ENCODE peak calls at places on chromosomes 16 and 17, in seven cellular contexts. L is H9, J is IMR-90, Q is neuronal stem cell, F is mesendoderm, M is H1, S is trophoblast cell. N is an unnamed sample.
A peak's percentile ranks its signal among the peaks of the same experiment; 100 is the strongest.

GRCh38 chr16:23895052-23895451 is 59.3 kb downstream of the PRKCB start:
- DNase-seq in F (no peak), Q (no peak), S (no peak), M (no peak), J (no peak), L (no peak), N (no peak)

GRCh38 chr17:33745047-33745783 is 452.1 kb upstream of the ASIC2 start:
- DNase-seq in S (no peak), J (no peak), M (no peak), F (no peak), Q (no peak), L (no peak), N (no peak)

GRCh38 chr16:83928341-83929055 is 24.5 kb upstream of the OSGIN1 start:
- DNase-seq in S (peak; percentile 43), L (no peak), Q (no peak), J (peak; percentile 85), F (peak; percentile 28), M (no peak), N (peak; percentile 74)

GRCh38 chr17:1398900-1399299 is 1.1 kb downstream of the YWHAE start:
- DNase-seq in L (no peak), S (peak; percentile 71), J (peak; percentile 40), Q (no peak), F (no peak), M (no peak), N (peak; percentile 65)

GRCh38 chr17:27433521-27433920 is 22.7 kb upstream of the KSR1 start:
- DNase-seq in M (no peak), S (no peak), Q (no peak), J (no peak), L (no peak), F (no peak), N (no peak)

GRCh38 chr16:88331989-88332920 is 50.5 kb upstream of the ZNF469 start:
- DNase-seq in J (peak; percentile 100), F (peak; percentile 8), S (peak; percentile 50), L (no peak), M (no peak), Q (no peak), N (peak; percentile 100)

GRCh38 chr16:79006762-79007161 is 593.8 kb downstream of the MAF start:
- DNase-seq in F (no peak), S (no peak), L (no peak), M (no peak), J (no peak), Q (no peak), N (no peak)

GRCh38 chr17:77319211-77320031 is 178.7 kb downstream of the SEC14L1 start:
- DNase-seq in M (no peak), J (peak; percentile 86), L (peak; percentile 78), S (peak; percentile 86), F (peak; percentile 81), Q (no peak), N (peak; percentile 98)

GRCh38 chr16:5412721-5413120 is 315.1 kb upstream of the EEF2KMT start:
- DNase-seq in F (peak; percentile 35), L (peak; percentile 66), M (no peak), S (no peak), Q (no peak), J (no peak), N (no peak)

GRCh38 chr16:24499193-24499814 is 40.1 kb upstream of the RBBP6 start:
- DNase-seq in S (peak; percentile 63), M (peak; percentile 44), Q (peak; percentile 57), J (peak; percentile 11), L (peak; percentile 83), F (peak; percentile 75), N (peak; percentile 11)

GRCh38 chr16:77680496-77680895 is 41.8 kb upstream of the NUDT7 start:
- DNase-seq in M (no peak), S (peak; percentile 52), J (no peak), F (no peak), Q (no peak), L (no peak), N (no peak)

GRCh38 chr17:5781236-5781927 is 197.1 kb upstream of the NLRP1 start:
- DNase-seq in M (no peak), L (no peak), J (no peak), F (no peak), Q (no peak), S (no peak), N (no peak)
- H3K27me3 ChIP-seq in M (no peaks in the 10 kb centered on the region), L (no peaks in the 10 kb centered on the region), J (no peaks in the 10 kb centered on the region), F (no peaks in the 10 kb centered on the region), Q (no peaks in the 10 kb centered on the region), S (no peaks in the 10 kb centered on the region), N (peaks cover 8% of the 10 kb centered on the region)

GRCh38 chr16:20285993-20286499 is 41.3 kb downstream of the GP2 start:
- DNase-seq in L (no peak), M (no peak), J (no peak), S (no peak), Q (peak; percentile 6), F (peak; percentile 48), N (no peak)

GRCh38 chr16:20280259-20280658 is 47.1 kb downstream of the GP2 start:
- DNase-seq in F (no peak), L (no peak), J (no peak), M (no peak), Q (no peak), S (no peak), N (no peak)
- H4K8ac ChIP-seq in F (no peak overlapping the region), L (no peak overlapping the region), J (no peak overlapping the region), M (no peak overlapping the region), Q (no peak overlapping the region), S (no peak overlapping the region), N (no peak overlapping the region)

GRCh38 chr16:11848842-11849241 is 2.5 kb downstream of the RSL1D1 start:
- DNase-seq in J (peak; percentile 77), F (no peak), S (peak; percentile 20), Q (no peak), M (no peak), L (no peak), N (no peak)

GRCh38 chr16:11843861-11844260 is 7.5 kb downstream of the RSL1D1 start:
- DNase-seq in F (no peak), J (no peak), M (no peak), S (no peak), L (no peak), Q (no peak), N (no peak)

GRCh38 chr16:11844499-11844898 is 6.8 kb downstream of the RSL1D1 start:
- DNase-seq in J (no peak), F (no peak), Q (no peak), L (no peak), S (no peak), M (no peak), N (no peak)

GRCh38 chr16:11841026-11841425 is 10.3 kb downstream of the RSL1D1 start:
- DNase-seq in L (no peak), M (no peak), F (no peak), S (no peak), Q (no peak), J (no peak), N (no peak)

GRCh38 chr16:11843206-11843605 is 8.1 kb downstream of the RSL1D1 start:
- DNase-seq in S (no peak), M (no peak), J (no peak), F (no peak), Q (no peak), L (no peak), N (no peak)
- H3K27me3 ChIP-seq in S (no peaks in the 10 kb centered on the region), M (no peaks in the 10 kb centered on the region), J (no peaks in the 10 kb centered on the region), F (no peaks in the 10 kb centered on the region), Q (no peaks in the 10 kb centered on the region), L (no peaks in the 10 kb centered on the region), N (no peaks in the 10 kb centered on the region)

DNA sequence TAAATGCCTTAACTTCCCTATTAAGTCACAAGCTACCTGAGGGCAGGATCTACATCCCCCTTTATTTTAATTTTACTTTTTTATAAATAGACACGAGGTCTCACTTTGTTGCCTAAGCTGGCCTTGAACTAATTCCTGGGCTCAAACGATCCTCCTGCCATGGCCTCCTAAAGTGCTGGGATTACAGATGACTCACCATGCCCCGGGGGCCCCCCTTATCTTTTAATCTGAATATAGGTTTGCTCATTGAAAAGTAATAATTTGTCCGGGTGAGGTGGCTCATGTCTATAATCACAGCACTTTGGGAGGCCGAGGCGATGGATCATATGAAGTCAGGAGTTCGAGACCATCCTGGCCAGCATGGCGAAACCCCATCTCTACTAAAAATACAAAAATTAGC is 14.2 kb downstream of the ETV4 start:
- DNase-seq in M (no peak), Q (no peak), F (no peak), S (peak; percentile 85), L (no peak), J (no peak), N (peak; percentile 16)
- H4K8ac ChIP-seq in M (no peak overlapping the region), Q (no peak overlapping the region), F (no peak overlapping the region), S (no peak overlapping the region), L (no peak overlapping the region), J (no peak overlapping the region), N (no peak overlapping the region)

GRCh38 chr16:983044-984030 is 1.8 kb downstream of the SOX8 start:
- DNase-seq in F (no peak), J (no peak), M (no peak), S (no peak), L (no peak), Q (no peak), N (no peak)
- H3K27me3 ChIP-seq in F (peaks cover 17% of the 10 kb centered on the region), J (peaks cover 87% of the 10 kb centered on the region), M (peaks cover 40% of the 10 kb centered on the region), S (peaks cover 42% of the 10 kb centered on the region), L (peaks cover 14% of the 10 kb centered on the region), Q (peaks cover 11% of the 10 kb centered on the region), N (peaks cover 77% of the 10 kb centered on the region)

GRCh38 chr17:57608369-57609124 is 136.6 kb downstream of the CCDC182 start:
- DNase-seq in J (no peak), S (no peak), F (no peak), L (peak; percentile 55), M (no peak), Q (no peak), N (no peak)
- H4K8ac ChIP-seq in J (no peak overlapping the region), S (no peak overlapping the region), F (no peak overlapping the region), L (no peak overlapping the region), M (no peak overlapping the region), Q (no peak overlapping the region), N (no peak overlapping the region)